ENCODE peak calls at places on chromosomes 3 and 15, in four cellular contexts. D, I, R and G are unnamed samples.

GRCh38 chr3:9715764-9716437 is 12.3 kb downstream of the CPNE9 start:
- DNase-seq in D (peak), I (peak), R (peak), G (peak)

GRCh38 chr15:59329570-59330350 is 42.9 kb downstream of the MYO1E start:
- DNase-seq in D (peak), I (peak), R (no peak), G (no peak)

GRCh38 chr15:93028632-93029612 is 60.1 kb downstream of the RGMA start:
- DNase-seq in D (peak), I (peak), R (no peak), G (peak)

GRCh38 chr15:39025331-39025730 is 460.7 kb upstream of the RASGRP1 start:
- DNase-seq in D (peak), I (no peak), R (no peak), G (no peak)

GRCh38 chr3:69791111-69791510 is 51.8 kb downstream of the MITF start:
- DNase-seq in D (peak), I (no peak), R (no peak), G (peak)

GRCh38 chr3:161351330-161351729 is 20.0 kb downstream of the SPTSSB start:
- DNase-seq in D (no peak), I (peak), R (no peak), G (peak)

GRCh38 chr3:197025736-197026480 is 3.7 kb downstream of the MELTF start:
- DNase-seq in D (no peak), I (no peak), R (no peak), G (no peak)

GRCh38 chr15:29294732-29295131 is 25.1 kb upstream of the NSMCE3 start:
- DNase-seq in D (no peak), I (no peak), R (no peak), G (no peak)

GRCh38 chr3:131549340-131549739 is 46.6 kb upstream of the MRPL3 start:
- DNase-seq in D (no peak), I (peak), R (no peak), G (peak)

GRCh38 chr3:32968367-32969087 is 17.1 kb downstream of the CCR4 start:
- DNase-seq in D (no peak), I (no peak), R (no peak), G (no peak)
- TF ChIP-seq CTCF in D (no peak), I (peak), R (no peak), G (no peak)

GRCh38 chr3:46461971-46462910 is 2.5 kb downstream of the LTF start:
- DNase-seq in D (peak), I (peak), R (no peak), G (peak)
- TF ChIP-seq CTCF in D (no peak), I (peak), R (no peak), G (no peak)

DNA sequence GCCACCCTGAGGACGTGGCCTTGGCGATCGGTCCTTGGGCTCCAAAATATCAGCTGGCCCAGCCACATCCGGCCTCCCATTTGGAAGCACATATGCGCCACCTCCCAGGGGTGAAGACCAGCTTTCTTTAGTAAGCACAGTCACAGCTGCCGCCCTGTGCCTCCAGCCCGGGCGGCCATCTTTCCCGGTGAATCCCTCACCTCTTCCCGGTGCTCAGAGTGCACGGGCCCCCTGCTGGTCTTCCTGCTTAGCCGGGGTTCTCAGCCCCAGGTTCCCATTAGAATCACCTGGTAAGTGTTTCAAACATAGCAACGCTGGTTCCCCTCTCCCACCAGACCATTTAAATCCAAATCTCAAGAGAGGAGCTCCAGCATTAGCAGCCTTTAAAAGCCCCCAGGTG is 232.2 kb downstream of the VPS13C start:
- DNase-seq in D (no peak), I (peak), R (no peak), G (no peak)
- TF ChIP-seq CTCF in D (no peak), I (peak), R (no peak), G (no peak)

DNA sequence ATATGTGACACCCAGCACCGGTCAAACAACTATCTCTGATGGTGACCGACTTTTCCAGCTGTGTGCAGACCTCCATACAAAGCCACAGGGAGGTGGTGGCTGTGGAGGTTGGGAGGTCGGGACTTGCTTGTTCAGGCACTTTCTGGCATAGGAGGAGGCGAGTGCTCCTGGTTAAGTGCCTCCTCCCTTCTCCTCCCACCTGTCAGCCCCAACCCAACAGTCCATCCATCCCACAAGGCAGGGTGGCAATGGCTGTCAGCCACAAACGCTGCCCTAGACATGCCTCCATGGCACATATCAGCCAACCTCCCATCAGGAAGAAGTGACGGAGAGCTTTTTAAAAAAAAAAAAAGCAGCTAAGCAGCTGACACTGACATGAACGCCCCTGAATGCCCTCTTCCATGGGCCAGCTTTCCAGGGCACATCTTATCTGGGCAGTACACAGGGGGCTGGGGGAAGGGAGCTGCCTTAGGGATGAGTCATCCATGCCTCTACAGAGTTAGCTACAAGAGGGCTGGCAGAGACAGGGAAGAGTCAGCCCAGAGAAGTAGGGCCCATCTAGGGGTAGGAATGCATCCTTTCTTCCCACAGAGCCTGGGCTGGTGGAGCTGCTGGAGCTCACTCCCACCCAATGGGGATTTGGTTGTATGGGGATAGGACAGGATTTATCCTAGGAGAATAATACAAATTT is 41.2 kb downstream of the CCDC12 start:
- DNase-seq in D (peak), I (peak), R (peak), G (peak)
- TF ChIP-seq CTCF in D (peak), I (peak), R (peak), G (peak)

DNA sequence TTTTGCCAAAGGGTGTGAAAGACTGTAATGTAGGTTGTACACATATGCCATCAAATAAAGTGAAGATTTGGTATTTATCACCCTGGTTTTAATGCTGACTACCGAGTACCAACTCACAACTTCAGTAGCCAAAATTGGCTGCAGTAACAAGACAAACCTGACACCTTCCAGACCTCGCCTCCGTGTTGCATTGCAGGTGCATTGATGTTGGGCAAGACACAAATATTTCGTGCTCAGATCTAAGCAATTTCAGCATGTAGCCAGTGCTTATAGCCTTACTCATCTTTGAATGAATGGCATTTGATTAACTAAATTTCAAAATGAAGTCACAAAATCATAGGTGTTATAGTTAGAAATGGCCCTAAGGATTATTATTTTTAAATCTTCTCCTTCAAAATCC is 400.2 kb downstream of the SOX2 start:
- DNase-seq in D (no peak), I (no peak), R (no peak), G (peak)
- TF ChIP-seq CTCF in D (no peak), I (no peak), R (no peak), G (no peak)

GRCh38 chr15:68466876-68467275 is 34.9 kb upstream of the ITGA11 start:
- DNase-seq in D (no peak), I (no peak), R (no peak), G (no peak)
- TF ChIP-seq CTCF in D (no peak), I (no peak), R (no peak), G (no peak)

DNA sequence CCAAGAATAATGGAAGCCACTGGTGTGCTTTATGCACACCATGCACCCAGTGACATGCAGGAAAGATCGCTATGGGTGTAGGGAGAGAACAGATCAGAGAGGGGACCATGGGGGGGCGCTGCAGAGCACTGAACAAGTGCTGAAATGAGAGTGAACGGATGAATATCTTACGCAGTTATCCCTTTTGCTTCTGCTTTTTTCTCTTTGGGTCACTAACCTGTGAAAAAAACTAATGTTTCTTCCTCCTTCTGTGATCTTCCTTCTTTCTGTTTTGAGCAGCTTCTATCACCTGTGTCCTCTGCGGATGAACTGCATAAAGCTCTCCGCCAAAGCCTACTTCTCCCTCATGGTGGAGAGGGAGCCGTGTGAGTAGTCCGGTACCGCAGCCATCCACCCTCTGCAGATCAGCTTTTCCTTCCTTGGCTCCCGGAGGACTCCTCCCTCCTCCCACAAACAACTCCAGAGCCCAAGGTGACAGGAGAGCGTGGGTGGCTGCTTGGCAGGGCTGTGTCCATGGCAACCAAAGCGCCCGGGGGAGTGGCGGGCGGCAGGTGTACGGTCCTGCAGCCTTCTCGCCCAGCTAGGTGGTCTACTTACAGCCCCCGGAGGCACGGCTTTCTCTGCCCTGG is 106.2 kb downstream of the DGKG start:
- DNase-seq in D (no peak), I (no peak), R (peak), G (peak)
- TF ChIP-seq CTCF in D (peak), I (peak), R (peak), G (peak)

DNA sequence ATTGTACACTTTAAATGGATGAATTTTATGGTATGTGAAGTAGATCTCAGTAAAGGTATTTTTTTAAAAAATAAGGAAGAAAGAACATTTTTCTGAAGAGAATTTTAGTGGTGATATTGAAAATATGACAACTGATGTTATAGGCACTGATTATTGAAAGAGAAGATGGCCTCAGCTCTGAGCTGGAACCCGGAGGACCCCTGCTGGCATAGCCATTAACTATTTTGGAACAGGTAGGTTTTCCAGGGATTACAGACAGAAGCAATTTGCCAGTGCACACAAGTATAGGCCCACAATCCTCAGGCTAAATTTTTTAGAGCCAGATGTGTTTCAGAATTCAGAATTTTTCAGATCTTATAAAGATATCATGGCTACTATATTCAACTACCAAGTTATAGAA is 315.9 kb upstream of the GPR149 start:
- DNase-seq in D (no peak), I (peak), R (no peak), G (peak)
- TF ChIP-seq CTCF in D (no peak), I (peak), R (no peak), G (peak)